ENCODE peak calls at places on chromosomes 5 and 9, in five cellular contexts. One of them, this sample, is unnamed.

GRCh38 chr5:170603578-170604565 is 100.1 kb downstream of the KCNIP1 start:
- DNase-seq in T-helper 2 cell: no peak
- DNase-seq in WTC11: peak
- DNase-seq in choroid plexus epithelial cell: peak
- DNase-seq in AG08396: peak
- DNase-seq in this sample: peak

GRCh38 chr9:97307091-97307490 is 368 bp upstream of the CCDC180 start:
- DNase-seq in WTC11: peak
- DNase-seq in choroid plexus epithelial cell: peak
- DNase-seq in AG08396: peak
- DNase-seq in T-helper 2 cell: no peak
- DNase-seq in this sample: peak

GRCh38 chr5:150434502-150434901 is 15.0 kb downstream of the RPS14 start:
- DNase-seq in choroid plexus epithelial cell: peak
- DNase-seq in AG08396: peak
- DNase-seq in WTC11: no peak
- DNase-seq in T-helper 2 cell: no peak
- DNase-seq in this sample: peak

GRCh38 chr5:150155258-150156032 is at the start of gene PDGFRB:
- DNase-seq in T-helper 2 cell: no peak
- DNase-seq in choroid plexus epithelial cell: peak
- DNase-seq in WTC11: peak
- DNase-seq in AG08396: peak
- DNase-seq in this sample: peak

GRCh38 chr9:27572918-27573698 is at the start of gene C9orf72:
- DNase-seq in WTC11: peak
- DNase-seq in T-helper 2 cell: peak
- DNase-seq in AG08396: peak
- DNase-seq in choroid plexus epithelial cell: no peak
- DNase-seq in this sample: peak

GRCh38 chr9:27582794-27583193 is 9.5 kb upstream of the C9orf72 start:
- DNase-seq in T-helper 2 cell: no peak
- DNase-seq in AG08396: no peak
- DNase-seq in choroid plexus epithelial cell: no peak
- DNase-seq in WTC11: no peak
- DNase-seq in this sample: no peak

GRCh38 chr5:14714706-14715105 is 50.2 kb downstream of the OTULIN start:
- DNase-seq in choroid plexus epithelial cell: no peak
- DNase-seq in AG08396: no peak
- DNase-seq in WTC11: no peak
- DNase-seq in T-helper 2 cell: no peak
- DNase-seq in this sample: no peak

GRCh38 chr5:58018016-58018415 is 441.9 kb downstream of the PLK2 start:
- DNase-seq in choroid plexus epithelial cell: no peak
- DNase-seq in T-helper 2 cell: no peak
- DNase-seq in AG08396: no peak
- DNase-seq in WTC11: no peak
- DNase-seq in this sample: no peak

GRCh38 chr5:15926586-15926985 is 253.0 kb downstream of the MARCHF11 start:
- DNase-seq in choroid plexus epithelial cell: peak
- DNase-seq in AG08396: peak
- DNase-seq in T-helper 2 cell: no peak
- DNase-seq in WTC11: no peak
- DNase-seq in this sample: peak

GRCh38 chr5:151357792-151358191 is 10.4 kb upstream of the SLC36A2 start:
- DNase-seq in T-helper 2 cell: no peak
- DNase-seq in WTC11: no peak
- DNase-seq in choroid plexus epithelial cell: peak
- DNase-seq in AG08396: no peak
- DNase-seq in this sample: no peak

GRCh38 chr5:170147051-170147785 is 41.5 kb downstream of the FOXI1 start:
- DNase-seq in T-helper 2 cell: no peak
- DNase-seq in AG08396: no peak
- DNase-seq in choroid plexus epithelial cell: no peak
- DNase-seq in WTC11: no peak
- DNase-seq in this sample: no peak

GRCh38 chr9:70120834-70121510 is 77.3 kb downstream of the MAMDC2 start:
- DNase-seq in WTC11: peak
- DNase-seq in AG08396: peak
- DNase-seq in T-helper 2 cell: no peak
- DNase-seq in choroid plexus epithelial cell: peak
- DNase-seq in this sample: peak

GRCh38 chr9:73270967-73271722 is 119.5 kb downstream of the ANXA1 start:
- DNase-seq in AG08396: peak
- DNase-seq in WTC11: no peak
- DNase-seq in choroid plexus epithelial cell: peak
- DNase-seq in T-helper 2 cell: no peak
- DNase-seq in this sample: peak

GRCh38 chr5:53340956-53341750 is 139.3 kb upstream of the FST start:
- DNase-seq in AG08396: no peak
- DNase-seq in choroid plexus epithelial cell: no peak
- DNase-seq in T-helper 2 cell: no peak
- DNase-seq in WTC11: no peak
- DNase-seq in this sample: no peak

GRCh38 chr9:114177423-114178064 is 22.2 kb downstream of the COL27A1 start:
- DNase-seq in WTC11: no peak
- DNase-seq in T-helper 2 cell: no peak
- DNase-seq in choroid plexus epithelial cell: peak
- DNase-seq in AG08396: peak
- DNase-seq in this sample: peak

GRCh38 chr9:91111876-91112275 is 249.8 kb downstream of the AUH start:
- DNase-seq in WTC11: no peak
- DNase-seq in choroid plexus epithelial cell: no peak
- DNase-seq in T-helper 2 cell: no peak
- DNase-seq in AG08396: no peak
- DNase-seq in this sample: no peak

GRCh38 chr5:93438124-93438523 is 142.9 kb downstream of the NR2F1-AS1 start:
- DNase-seq in choroid plexus epithelial cell: no peak
- DNase-seq in AG08396: no peak
- DNase-seq in WTC11: no peak
- DNase-seq in T-helper 2 cell: no peak
- DNase-seq in this sample: no peak

GRCh38 chr5:55410840-55411239 is 103.1 kb downstream of the MTREX start:
- DNase-seq in WTC11: no peak
- DNase-seq in choroid plexus epithelial cell: no peak
- DNase-seq in T-helper 2 cell: no peak
- DNase-seq in AG08396: no peak
- DNase-seq in this sample: no peak

GRCh38 chr5:9057406-9058000 is 488.4 kb downstream of the SEMA5A start:
- DNase-seq in AG08396: no peak
- DNase-seq in T-helper 2 cell: no peak
- DNase-seq in WTC11: no peak
- DNase-seq in choroid plexus epithelial cell: no peak
- DNase-seq in this sample: no peak

GRCh38 chr9:129979346-129979745 is 63.6 kb downstream of the FNBP1 start:
- DNase-seq in AG08396: no peak
- DNase-seq in T-helper 2 cell: no peak
- DNase-seq in WTC11: no peak
- DNase-seq in choroid plexus epithelial cell: no peak
- DNase-seq in this sample: no peak

GRCh38 chr5:93735378-93735777 is 6.0 kb downstream of the POU5F2 start:
- DNase-seq in T-helper 2 cell: no peak
- DNase-seq in AG08396: peak
- DNase-seq in WTC11: no peak
- DNase-seq in choroid plexus epithelial cell: peak
- DNase-seq in this sample: peak

GRCh38 chr5:121189569-121190305 is 661.9 kb upstream of the FTMT start:
- DNase-seq in WTC11: no peak
- DNase-seq in AG08396: no peak
- DNase-seq in choroid plexus epithelial cell: peak
- DNase-seq in T-helper 2 cell: no peak
- DNase-seq in this sample: peak

GRCh38 chr9:120697448-120697847 is 16.8 kb downstream of the MEGF9 start:
- DNase-seq in choroid plexus epithelial cell: no peak
- DNase-seq in WTC11: no peak
- DNase-seq in T-helper 2 cell: no peak
- DNase-seq in AG08396: no peak
- DNase-seq in this sample: no peak

GRCh38 chr5:10695055-10695649 is 65.9 kb downstream of the DAP start:
- DNase-seq in choroid plexus epithelial cell: peak
- DNase-seq in AG08396: peak
- DNase-seq in WTC11: peak
- DNase-seq in T-helper 2 cell: no peak
- DNase-seq in this sample: peak

GRCh38 chr5:143355710-143356109 is 47.8 kb downstream of the NR3C1 start:
- DNase-seq in T-helper 2 cell: peak
- DNase-seq in WTC11: no peak
- DNase-seq in choroid plexus epithelial cell: peak
- DNase-seq in AG08396: peak
- DNase-seq in this sample: peak

GRCh38 chr9:5336683-5337082 is 3.0 kb downstream of the RLN1 start:
- DNase-seq in WTC11: no peak
- DNase-seq in T-helper 2 cell: no peak
- DNase-seq in choroid plexus epithelial cell: no peak
- DNase-seq in AG08396: no peak
- DNase-seq in this sample: no peak

GRCh38 chr5:175746851-175747250 is 89.0 kb downstream of the HRH2 start:
- DNase-seq in choroid plexus epithelial cell: peak
- DNase-seq in T-helper 2 cell: no peak
- DNase-seq in AG08396: peak
- DNase-seq in WTC11: no peak
- DNase-seq in this sample: peak

GRCh38 chr9:83432104-83432627 is 106.0 kb downstream of the FRMD3 start:
- DNase-seq in AG08396: peak
- DNase-seq in choroid plexus epithelial cell: peak
- DNase-seq in T-helper 2 cell: no peak
- DNase-seq in WTC11: peak
- DNase-seq in this sample: peak

GRCh38 chr5:139734517-139734916 is 61.1 kb upstream of the PSD2 start:
- DNase-seq in WTC11: no peak
- DNase-seq in T-helper 2 cell: no peak
- DNase-seq in choroid plexus epithelial cell: no peak
- DNase-seq in AG08396: no peak
- DNase-seq in this sample: no peak

GRCh38 chr9:4515958-4516375 is 25.7 kb downstream of the SLC1A1 start:
- DNase-seq in T-helper 2 cell: no peak
- DNase-seq in WTC11: no peak
- DNase-seq in AG08396: no peak
- DNase-seq in choroid plexus epithelial cell: peak
- DNase-seq in this sample: peak

GRCh38 chr5:159737263-159737662 is 179.0 kb upstream of the ADRA1B start:
- DNase-seq in choroid plexus epithelial cell: peak
- DNase-seq in AG08396: no peak
- DNase-seq in T-helper 2 cell: no peak
- DNase-seq in WTC11: no peak
- DNase-seq in this sample: no peak

GRCh38 chr5:127833999-127834953 is 131.1 kb downstream of the CCDC192 start:
- DNase-seq in AG08396: no peak
- DNase-seq in choroid plexus epithelial cell: no peak
- DNase-seq in T-helper 2 cell: no peak
- DNase-seq in WTC11: no peak
- DNase-seq in this sample: peak

GRCh38 chr9:78320875-78321496 is 24.1 kb downstream of the PSAT1 start:
- DNase-seq in WTC11: no peak
- DNase-seq in T-helper 2 cell: no peak
- DNase-seq in AG08396: no peak
- DNase-seq in choroid plexus epithelial cell: no peak
- DNase-seq in this sample: no peak

GRCh38 chr5:127838661-127839060 is 135.5 kb downstream of the CCDC192 start:
- DNase-seq in T-helper 2 cell: no peak
- DNase-seq in WTC11: no peak
- DNase-seq in AG08396: peak
- DNase-seq in choroid plexus epithelial cell: peak
- DNase-seq in this sample: no peak

GRCh38 chr5:16809816-16810502 is 126.1 kb downstream of the MYO10 start:
- DNase-seq in T-helper 2 cell: no peak
- DNase-seq in choroid plexus epithelial cell: peak
- DNase-seq in WTC11: no peak
- DNase-seq in AG08396: peak
- DNase-seq in this sample: peak

GRCh38 chr5:132747693-132748440 is 641 bp downstream of the CCNI2 start:
- DNase-seq in WTC11: peak
- DNase-seq in T-helper 2 cell: peak
- DNase-seq in choroid plexus epithelial cell: no peak
- DNase-seq in AG08396: no peak
- DNase-seq in this sample: no peak